ENCODE peak calls at places on chromosomes 11 and 22, in four cellular contexts. One of them, this sample, is unnamed.

GRCh38 chr22:30317778-30318177 is 9.0 kb downstream of the TBC1D10A start:
- DNase-seq in stimulated activated CD8-positive, alpha-beta memory T cell treated with anti-CD3 and anti-CD28 coated beads, Interleukin-2, amount 100 ng/mL, for 1 hour: no peak
- DNase-seq in K562: no peak
- DNase-seq in neural progenitor cell: no peak
- DNase-seq in this sample: no peak

GRCh38 chr22:17412232-17412631 is 43.0 kb downstream of the CECR2 start:
- DNase-seq in neural progenitor cell: peak; percentile 45
- DNase-seq in K562: no peak
- DNase-seq in stimulated activated CD8-positive, alpha-beta memory T cell treated with anti-CD3 and anti-CD28 coated beads, Interleukin-2, amount 100 ng/mL, for 1 hour: no peak
- DNase-seq in this sample: no peak

GRCh38 chr11:127766734-127767133 is 766.2 kb upstream of the KIRREL3 start:
- DNase-seq in stimulated activated CD8-positive, alpha-beta memory T cell treated with anti-CD3 and anti-CD28 coated beads, Interleukin-2, amount 100 ng/mL, for 1 hour: no peak
- DNase-seq in K562: no peak
- DNase-seq in neural progenitor cell: no peak
- DNase-seq in this sample: no peak

GRCh38 chr11:37230865-37231264 is 632.8 kb upstream of the RAG2 start:
- DNase-seq in stimulated activated CD8-positive, alpha-beta memory T cell treated with anti-CD3 and anti-CD28 coated beads, Interleukin-2, amount 100 ng/mL, for 1 hour: no peak
- DNase-seq in neural progenitor cell: no peak
- DNase-seq in K562: no peak
- DNase-seq in this sample: no peak

GRCh38 chr11:103624708-103625623 is 411.5 kb upstream of the DDI1 start:
- DNase-seq in K562: no peak
- DNase-seq in neural progenitor cell: no peak
- DNase-seq in stimulated activated CD8-positive, alpha-beta memory T cell treated with anti-CD3 and anti-CD28 coated beads, Interleukin-2, amount 100 ng/mL, for 1 hour: no peak
- DNase-seq in this sample: peak; percentile 30

GRCh38 chr11:2778630-2779498 is 79.1 kb upstream of the KCNQ1OT1 start:
- DNase-seq in neural progenitor cell: no peak
- DNase-seq in stimulated activated CD8-positive, alpha-beta memory T cell treated with anti-CD3 and anti-CD28 coated beads, Interleukin-2, amount 100 ng/mL, for 1 hour: no peak
- DNase-seq in K562: peak; percentile 97
- DNase-seq in this sample: peak; percentile 74

GRCh38 chr11:56331861-56332491 is 13.9 kb upstream of the OR8K1 start:
- DNase-seq in neural progenitor cell: no peak
- DNase-seq in stimulated activated CD8-positive, alpha-beta memory T cell treated with anti-CD3 and anti-CD28 coated beads, Interleukin-2, amount 100 ng/mL, for 1 hour: no peak
- DNase-seq in K562: no peak
- DNase-seq in this sample: no peak

GRCh38 chr11:71322861-71323582 is 70.6 kb upstream of the SHANK2 start:
- DNase-seq in neural progenitor cell: no peak
- DNase-seq in K562: no peak
- DNase-seq in stimulated activated CD8-positive, alpha-beta memory T cell treated with anti-CD3 and anti-CD28 coated beads, Interleukin-2, amount 100 ng/mL, for 1 hour: no peak
- DNase-seq in this sample: no peak

GRCh38 chr11:45105233-45105992 is 41.0 kb upstream of the PRDM11 start:
- DNase-seq in neural progenitor cell: peak; percentile 94
- DNase-seq in K562: peak; percentile 64
- DNase-seq in stimulated activated CD8-positive, alpha-beta memory T cell treated with anti-CD3 and anti-CD28 coated beads, Interleukin-2, amount 100 ng/mL, for 1 hour: peak; percentile 20
- DNase-seq in this sample: peak; percentile 97

GRCh38 chr11:73950869-73951710 is at the start of gene DNAJB13:
- DNase-seq in stimulated activated CD8-positive, alpha-beta memory T cell treated with anti-CD3 and anti-CD28 coated beads, Interleukin-2, amount 100 ng/mL, for 1 hour: no peak
- DNase-seq in neural progenitor cell: peak; percentile 85
- DNase-seq in K562: peak; percentile 67
- DNase-seq in this sample: peak; percentile 76

GRCh38 chr11:133082453-133082781 is 449.9 kb downstream of the OPCML start:
- DNase-seq in stimulated activated CD8-positive, alpha-beta memory T cell treated with anti-CD3 and anti-CD28 coated beads, Interleukin-2, amount 100 ng/mL, for 1 hour: no peak
- DNase-seq in K562: no peak
- DNase-seq in neural progenitor cell: peak; percentile 68
- DNase-seq in this sample: no peak

GRCh38 chr11:35688023-35688422 is 25.4 kb downstream of the TRIM44 start:
- DNase-seq in K562: no peak
- DNase-seq in neural progenitor cell: no peak
- DNase-seq in stimulated activated CD8-positive, alpha-beta memory T cell treated with anti-CD3 and anti-CD28 coated beads, Interleukin-2, amount 100 ng/mL, for 1 hour: no peak
- DNase-seq in this sample: no peak

GRCh38 chr11:64750361-64751054 is 6.6 kb upstream of the RASGRP2 start:
- DNase-seq in stimulated activated CD8-positive, alpha-beta memory T cell treated with anti-CD3 and anti-CD28 coated beads, Interleukin-2, amount 100 ng/mL, for 1 hour: no peak
- DNase-seq in K562: no peak
- DNase-seq in neural progenitor cell: no peak
- DNase-seq in this sample: no peak

GRCh38 chr11:23859087-23859486 is 637.8 kb upstream of the LUZP2 start:
- DNase-seq in K562: no peak
- DNase-seq in stimulated activated CD8-positive, alpha-beta memory T cell treated with anti-CD3 and anti-CD28 coated beads, Interleukin-2, amount 100 ng/mL, for 1 hour: no peak
- DNase-seq in neural progenitor cell: no peak
- DNase-seq in this sample: no peak

GRCh38 chr11:127002669-127003259 is 2.2 kb upstream of the KIRREL3 start:
- DNase-seq in stimulated activated CD8-positive, alpha-beta memory T cell treated with anti-CD3 and anti-CD28 coated beads, Interleukin-2, amount 100 ng/mL, for 1 hour: no peak
- DNase-seq in K562: no peak
- DNase-seq in neural progenitor cell: peak; percentile 61
- DNase-seq in this sample: no peak

GRCh38 chr11:65426839-65427690 is 4.5 kb downstream of the NEAT1 start:
- DNase-seq in K562: peak; percentile 76
- DNase-seq in neural progenitor cell: no peak
- DNase-seq in stimulated activated CD8-positive, alpha-beta memory T cell treated with anti-CD3 and anti-CD28 coated beads, Interleukin-2, amount 100 ng/mL, for 1 hour: no peak
- DNase-seq in this sample: peak; percentile 70

GRCh38 chr11:65604258-65604657 is 8.7 kb upstream of the KCNK7 start:
- DNase-seq in stimulated activated CD8-positive, alpha-beta memory T cell treated with anti-CD3 and anti-CD28 coated beads, Interleukin-2, amount 100 ng/mL, for 1 hour: no peak
- DNase-seq in neural progenitor cell: no peak
- DNase-seq in K562: no peak
- DNase-seq in this sample: no peak

GRCh38 chr11:14449302-14449714 is 50.3 kb downstream of the COPB1 start:
- DNase-seq in K562: no peak
- DNase-seq in stimulated activated CD8-positive, alpha-beta memory T cell treated with anti-CD3 and anti-CD28 coated beads, Interleukin-2, amount 100 ng/mL, for 1 hour: no peak
- DNase-seq in neural progenitor cell: no peak
- DNase-seq in this sample: no peak

GRCh38 chr22:26756675-26757293 is 99.4 kb downstream of the MIAT start:
- DNase-seq in K562: peak; percentile 57
- DNase-seq in stimulated activated CD8-positive, alpha-beta memory T cell treated with anti-CD3 and anti-CD28 coated beads, Interleukin-2, amount 100 ng/mL, for 1 hour: no peak
- DNase-seq in neural progenitor cell: peak; percentile 84
- DNase-seq in this sample: peak; percentile 75

GRCh38 chr22:35705141-35705540 is 12.5 kb upstream of the APOL5 start:
- DNase-seq in K562: no peak
- DNase-seq in neural progenitor cell: no peak
- DNase-seq in stimulated activated CD8-positive, alpha-beta memory T cell treated with anti-CD3 and anti-CD28 coated beads, Interleukin-2, amount 100 ng/mL, for 1 hour: no peak
- DNase-seq in this sample: no peak

GRCh38 chr11:65643971-65644370 is 6.1 kb downstream of the SIPA1 start:
- DNase-seq in neural progenitor cell: no peak
- DNase-seq in stimulated activated CD8-positive, alpha-beta memory T cell treated with anti-CD3 and anti-CD28 coated beads, Interleukin-2, amount 100 ng/mL, for 1 hour: no peak
- DNase-seq in K562: peak; percentile 77
- DNase-seq in this sample: no peak

GRCh38 chr11:68689737-68690625 is 5.6 kb downstream of the GAL start:
- DNase-seq in K562: no peak
- DNase-seq in neural progenitor cell: no peak
- DNase-seq in stimulated activated CD8-positive, alpha-beta memory T cell treated with anti-CD3 and anti-CD28 coated beads, Interleukin-2, amount 100 ng/mL, for 1 hour: no peak
- DNase-seq in this sample: no peak

GRCh38 chr22:24175160-24175808 is 6.0 kb upstream of the SUSD2 start:
- DNase-seq in stimulated activated CD8-positive, alpha-beta memory T cell treated with anti-CD3 and anti-CD28 coated beads, Interleukin-2, amount 100 ng/mL, for 1 hour: peak; percentile 30
- DNase-seq in K562: peak; percentile 74
- DNase-seq in neural progenitor cell: peak; percentile 85
- DNase-seq in this sample: peak; percentile 81

GRCh38 chr11:13963949-13964770 is 1.6 kb downstream of the SPON1 start:
- DNase-seq in stimulated activated CD8-positive, alpha-beta memory T cell treated with anti-CD3 and anti-CD28 coated beads, Interleukin-2, amount 100 ng/mL, for 1 hour: no peak
- DNase-seq in K562: no peak
- DNase-seq in neural progenitor cell: peak; percentile 75
- DNase-seq in this sample: peak; percentile 47

GRCh38 chr22:17063372-17064106 is 21.3 kb upstream of the IL17RA start:
- DNase-seq in stimulated activated CD8-positive, alpha-beta memory T cell treated with anti-CD3 and anti-CD28 coated beads, Interleukin-2, amount 100 ng/mL, for 1 hour: no peak
- DNase-seq in K562: no peak
- DNase-seq in neural progenitor cell: no peak
- DNase-seq in this sample: no peak

GRCh38 chr11:126498281-126498680 is 142.8 kb downstream of the ST3GAL4 start:
- DNase-seq in K562: no peak
- DNase-seq in neural progenitor cell: no peak
- DNase-seq in stimulated activated CD8-positive, alpha-beta memory T cell treated with anti-CD3 and anti-CD28 coated beads, Interleukin-2, amount 100 ng/mL, for 1 hour: no peak
- DNase-seq in this sample: no peak

GRCh38 chr22:44373234-44373633 is 60.5 kb upstream of the SHISAL1 start:
- DNase-seq in neural progenitor cell: no peak
- DNase-seq in K562: no peak
- DNase-seq in stimulated activated CD8-positive, alpha-beta memory T cell treated with anti-CD3 and anti-CD28 coated beads, Interleukin-2, amount 100 ng/mL, for 1 hour: no peak
- DNase-seq in this sample: no peak

GRCh38 chr11:111957663-111958415 is 20.7 kb downstream of the DIXDC1 start:
- DNase-seq in stimulated activated CD8-positive, alpha-beta memory T cell treated with anti-CD3 and anti-CD28 coated beads, Interleukin-2, amount 100 ng/mL, for 1 hour: no peak
- DNase-seq in neural progenitor cell: no peak
- DNase-seq in K562: no peak
- DNase-seq in this sample: no peak

GRCh38 chr11:117835576-117835975 is 11.0 kb upstream of the FXYD2 start:
- DNase-seq in neural progenitor cell: no peak
- DNase-seq in K562: no peak
- DNase-seq in stimulated activated CD8-positive, alpha-beta memory T cell treated with anti-CD3 and anti-CD28 coated beads, Interleukin-2, amount 100 ng/mL, for 1 hour: no peak
- DNase-seq in this sample: no peak